ENCODE peak calls at places on chromosomes 13 and 19, in six cellular contexts. L is colonic mucosa, U is ascending aorta, R is heart left ventricle, F is uterus, I is K562. Q is an unnamed sample.
A peak's percentile ranks its signal among the peaks of the same experiment; 100 is the strongest.

GRCh38 chr19:49502866-49503581 is 6.8 kb downstream of the RPS11 start:
- DNase-seq in F (peak; percentile 64), R (no peak), I (no peak), L (no peak), U (no peak), Q (no peak)

GRCh38 chr13:99384468-99384867 is 77.3 kb upstream of the GPR183 start:
- DNase-seq in L (no peak), U (no peak), R (no peak), I (no peak), F (no peak), Q (no peak)

GRCh38 chr13:91797567-91797966 is 399.1 kb downstream of the GPC5 start:
- DNase-seq in F (no peak), R (no peak), I (no peak), U (no peak), L (no peak), Q (no peak)

GRCh38 chr13:20719783-20720182 is 16.3 kb downstream of the IL17D start:
- DNase-seq in U (no peak), F (no peak), L (no peak), R (no peak), I (no peak), Q (no peak)

GRCh38 chr13:57123660-57124059 is 17.1 kb upstream of the PRR20A start:
- DNase-seq in I (no peak), F (no peak), L (no peak), U (peak; percentile 13), R (peak; percentile 71), Q (no peak)

GRCh38 chr13:46721054-46721453 is 75.9 kb downstream of the ESD start:
- DNase-seq in I (peak; percentile 11), U (no peak), F (peak; percentile 64), R (peak; percentile 35), L (peak; percentile 48), Q (peak; percentile 68)

GRCh38 chr19:33771308-33772101 is 25.2 kb upstream of the KCTD15 start:
- DNase-seq in I (peak; percentile 84), R (peak; percentile 62), F (peak; percentile 29), L (peak; percentile 75), U (no peak), Q (peak; percentile 82)

GRCh38 chr13:99067160-99067985 is 89.5 kb upstream of the DOCK9 start:
- DNase-seq in I (no peak), F (no peak), L (no peak), U (no peak), R (no peak), Q (no peak)

GRCh38 chr13:43979492-43979891 is 99.8 kb downstream of the LACC1 start:
- DNase-seq in R (no peak), L (no peak), F (no peak), U (no peak), I (no peak), Q (no peak)

GRCh38 chr19:43471091-43471490 is 5.7 kb upstream of the LYPD3 start:
- DNase-seq in F (no peak), U (no peak), R (no peak), I (no peak), L (no peak), Q (no peak)

GRCh38 chr19:33458807-33459206 is 62.8 kb downstream of the PEPD start:
- DNase-seq in R (no peak), U (no peak), F (no peak), I (no peak), L (no peak), Q (no peak)

GRCh38 chr13:77595166-77595810 is 59.8 kb downstream of the SCEL start:
- DNase-seq in L (no peak), R (no peak), I (no peak), U (no peak), F (no peak), Q (no peak)

GRCh38 chr19:48714759-48715261 is 4.7 kb downstream of the MAMSTR start:
- DNase-seq in U (no peak), R (no peak), L (peak; percentile 62), F (no peak), I (no peak), Q (peak; percentile 72)

GRCh38 chr13:42073683-42074082 is 25.2 kb downstream of the DGKH start:
- DNase-seq in F (no peak), U (no peak), R (no peak), I (no peak), L (no peak), Q (no peak)

GRCh38 chr13:47306991-47307390 is 410.1 kb upstream of the HTR2A start:
- DNase-seq in I (no peak), F (no peak), R (no peak), L (no peak), U (no peak), Q (no peak)

GRCh38 chr19:44260343-44260681 is 626 bp downstream of the ZNF233 start:
- DNase-seq in R (no peak), F (no peak), U (no peak), I (no peak), L (peak; percentile 23), Q (no peak)

GRCh38 chr13:77749481-77749880 is 52.0 kb downstream of the SLAIN1 start:
- DNase-seq in U (no peak), I (no peak), F (no peak), R (no peak), L (no peak), Q (no peak)

GRCh38 chr13:64075543-64076271 is 2660.1 kb upstream of the PCDH20 start:
- DNase-seq in I (peak; percentile 49), U (no peak), F (no peak), R (no peak), L (no peak), Q (no peak)

GRCh38 chr13:43258771-43259170 is 235.4 kb downstream of the DNAJC15 start:
- DNase-seq in F (no peak), I (no peak), U (no peak), R (no peak), L (no peak), Q (no peak)

GRCh38 chr19:35048911-35049411 is 7.4 kb downstream of the HPN start:
- DNase-seq in F (no peak), R (peak; percentile 69), U (no peak), L (no peak), I (no peak), Q (no peak)

GRCh38 chr19:42207767-42208259 is 9.7 kb downstream of the DEDD2 start:
- DNase-seq in I (peak; percentile 43), U (no peak), R (no peak), L (no peak), F (no peak), Q (no peak)

GRCh38 chr13:51269039-51269438 is 46.8 kb downstream of the FAM124A start:
- DNase-seq in L (no peak), U (no peak), I (no peak), R (no peak), F (no peak), Q (no peak)

GRCh38 chr19:29367701-29368306 is 154.9 kb upstream of the UQCRFS1 start:
- DNase-seq in L (no peak), I (peak; percentile 2), F (no peak), U (no peak), R (no peak), Q (no peak)

GRCh38 chr13:59468396-59468795 is 695.3 kb downstream of the DIAPH3 start:
- DNase-seq in I (peak; percentile 11), F (no peak), U (no peak), R (no peak), L (no peak), Q (no peak)

DNA sequence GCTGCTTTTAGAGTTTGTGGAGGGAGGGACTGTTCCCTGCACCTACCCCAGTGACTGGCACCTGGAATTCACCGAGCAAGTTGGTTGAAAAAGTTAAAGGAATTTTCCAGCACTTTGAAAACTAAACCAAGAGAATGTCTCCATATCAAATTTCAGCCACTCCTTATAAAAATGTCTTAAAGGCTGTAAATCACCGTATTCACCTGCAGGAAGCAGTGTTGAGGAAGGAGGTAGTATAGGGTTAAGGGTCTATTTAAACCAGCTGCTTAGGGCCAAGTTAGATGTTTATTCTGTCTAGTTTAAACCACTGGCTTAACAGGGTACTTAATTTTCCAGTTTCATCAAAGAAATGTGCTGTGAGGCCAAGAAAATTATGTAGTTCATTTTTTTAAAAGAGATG is 3.8 kb upstream of the RAB20 start:
- DNase-seq in L (no peak), I (no peak), F (no peak), R (no peak), U (no peak), Q (no peak)
- TF ChIP-seq CTCF in L (no peak), I (no peak), F (no peak), R (no peak), U (no peak), Q (no peak)

DNA sequence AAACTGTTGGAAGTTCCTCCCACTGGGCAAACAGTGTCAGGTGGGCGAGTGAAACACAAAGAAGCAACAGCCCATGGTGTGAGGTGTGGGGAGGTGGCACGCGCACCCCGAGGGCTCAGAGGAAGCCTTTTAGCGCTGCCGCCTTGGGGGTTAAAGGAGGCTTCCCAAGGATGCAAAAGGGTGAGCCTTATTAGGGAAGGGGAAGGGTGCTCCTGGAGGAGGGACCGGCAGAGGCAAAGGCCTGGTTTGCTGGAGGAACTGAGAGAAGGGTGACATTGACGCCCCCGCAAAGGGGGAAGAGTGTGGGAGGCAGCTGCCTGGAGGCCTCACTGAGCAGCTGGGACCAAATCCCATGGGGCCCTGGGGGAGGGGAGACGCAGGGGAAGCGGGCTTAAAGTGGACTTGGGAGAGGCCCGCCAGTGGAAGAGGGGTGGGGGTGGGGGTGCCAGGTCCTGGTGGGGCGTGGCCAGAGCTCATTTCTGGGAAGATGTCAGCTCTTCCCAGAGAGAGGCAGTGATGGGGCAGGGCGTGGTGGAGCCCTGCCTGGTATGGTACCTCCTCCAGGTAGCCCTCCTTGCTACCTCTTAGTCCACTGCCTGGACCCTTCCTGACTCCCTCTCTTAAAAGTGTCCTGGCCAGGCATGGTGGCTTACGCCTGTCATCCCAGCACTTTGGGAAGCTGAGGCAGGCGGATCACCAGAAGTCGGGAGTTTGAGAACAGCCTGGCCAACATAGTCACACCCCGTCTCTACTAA is 12.0 kb upstream of the FCHO1 start:
- DNase-seq in L (no peak), I (peak; percentile 82), F (no peak), U (no peak), R (no peak), Q (no peak)
- H3K4me1 ChIP-seq in L (no peaks in the 10 kb centered on the region), I (peaks cover 30% of the 10 kb centered on the region), F (no peaks in the 10 kb centered on the region), U (no peaks in the 10 kb centered on the region), R (no peaks in the 10 kb centered on the region), Q (no peaks in the 10 kb centered on the region)

GRCh38 chr13:89361909-89362308 is 1690.7 kb downstream of the SLITRK5 start:
- DNase-seq in R (no peak), L (no peak), U (no peak), I (no peak), F (no peak), Q (no peak)
- TF ChIP-seq CTCF in R (no peak), L (no peak), U (no peak), I (no peak), F (no peak), Q (no peak)

DNA sequence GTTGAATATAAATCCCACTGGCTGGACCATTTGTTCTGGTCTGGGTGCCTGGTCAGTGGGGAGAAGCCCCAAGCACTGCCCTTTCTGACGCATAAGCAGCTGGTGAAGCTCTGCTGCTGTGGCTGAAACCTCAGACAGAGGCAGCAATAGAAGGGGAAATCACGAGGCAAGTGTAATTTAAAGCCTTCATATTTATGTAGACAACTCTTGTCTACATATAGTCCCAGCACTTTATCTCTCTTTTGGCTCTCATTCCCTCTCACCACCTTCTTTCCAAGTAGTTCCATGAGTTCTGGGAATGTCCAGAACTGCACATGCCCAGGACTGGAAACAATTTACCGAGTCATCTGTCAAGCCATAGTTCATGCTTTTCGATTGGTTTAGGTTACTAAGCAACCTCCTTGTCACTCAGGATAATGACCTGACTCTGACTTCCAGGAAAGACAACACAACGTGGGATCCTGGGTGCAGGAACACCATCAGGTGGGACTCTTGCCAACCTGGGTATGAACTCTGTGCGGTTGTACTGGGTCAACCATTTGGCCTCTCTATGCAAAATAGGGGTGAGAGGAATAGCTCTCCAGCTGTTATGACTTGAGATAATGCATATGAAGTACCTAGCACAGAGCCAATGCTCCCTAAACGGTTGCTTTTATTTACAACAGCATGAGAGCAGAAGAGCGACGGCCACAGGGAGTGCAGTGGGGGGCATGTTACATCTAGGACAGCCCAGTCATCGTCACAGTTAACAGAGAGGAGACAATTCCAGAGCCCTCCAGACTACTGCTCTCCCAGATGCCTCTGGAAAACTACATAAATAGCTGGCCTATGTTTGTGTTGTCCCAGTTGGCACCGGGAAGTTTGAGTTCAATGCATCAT is 321.9 kb downstream of the FOXO1 start:
- DNase-seq in F (no peak), L (no peak), I (no peak), U (no peak), R (no peak), Q (no peak)
- H3K4me1 ChIP-seq in F (no peaks in the 10 kb centered on the region), L (no peaks in the 10 kb centered on the region), I (no peaks in the 10 kb centered on the region), U (no peaks in the 10 kb centered on the region), R (peaks cover 13% of the 10 kb centered on the region), Q (no peaks in the 10 kb centered on the region)

Q was measured in mucosa of descending colon.